ENCODE peak calls at places on chromosome 11, in five cellular contexts. One of them, this sample, is unnamed.

GRCh38 chr11:130068986-130069683 is 559 bp upstream of the APLP2 start:
- DNase-seq in heart right ventricle: peak; percentile 85
- DNase-seq in GM23248: peak; percentile 93
- DNase-seq in effector memory CD4-positive, alpha-beta T cell: peak; percentile 39
- DNase-seq in SJCRH30: no peak
- DNase-seq in this sample: no peak

GRCh38 chr11:86784247-86784681 is 16.1 kb upstream of the PRSS23 start:
- DNase-seq in SJCRH30: no peak
- DNase-seq in heart right ventricle: no peak
- DNase-seq in effector memory CD4-positive, alpha-beta T cell: no peak
- DNase-seq in GM23248: peak; percentile 65
- DNase-seq in this sample: no peak

GRCh38 chr11:13127161-13127560 is 118.0 kb downstream of the RASSF10 start:
- DNase-seq in effector memory CD4-positive, alpha-beta T cell: no peak
- DNase-seq in heart right ventricle: no peak
- DNase-seq in GM23248: no peak
- DNase-seq in SJCRH30: peak; percentile 40
- DNase-seq in this sample: no peak

GRCh38 chr11:123357990-123358827 is 71.9 kb upstream of the GRAMD1B start:
- DNase-seq in heart right ventricle: no peak
- DNase-seq in SJCRH30: no peak
- DNase-seq in effector memory CD4-positive, alpha-beta T cell: no peak
- DNase-seq in GM23248: peak; percentile 54
- DNase-seq in this sample: peak; percentile 57

GRCh38 chr11:29448246-29448877 is 568.5 kb downstream of the KCNA4 start:
- DNase-seq in effector memory CD4-positive, alpha-beta T cell: no peak
- DNase-seq in GM23248: peak; percentile 65
- DNase-seq in SJCRH30: peak; percentile 36
- DNase-seq in heart right ventricle: no peak
- DNase-seq in this sample: no peak

GRCh38 chr11:2799881-2800654 is 85.5 kb downstream of the CDKN1C start:
- DNase-seq in effector memory CD4-positive, alpha-beta T cell: no peak
- DNase-seq in heart right ventricle: no peak
- DNase-seq in SJCRH30: no peak
- DNase-seq in GM23248: no peak
- DNase-seq in this sample: peak; percentile 2

GRCh38 chr11:122642472-122642922 is 13.0 kb upstream of the UBASH3B start:
- DNase-seq in SJCRH30: no peak
- DNase-seq in effector memory CD4-positive, alpha-beta T cell: no peak
- DNase-seq in heart right ventricle: no peak
- DNase-seq in GM23248: peak; percentile 92
- DNase-seq in this sample: no peak

GRCh38 chr11:63574856-63575602 is 11.8 kb upstream of the PLAAT2 start:
- DNase-seq in heart right ventricle: peak; percentile 31
- DNase-seq in effector memory CD4-positive, alpha-beta T cell: no peak
- DNase-seq in GM23248: peak; percentile 65
- DNase-seq in SJCRH30: no peak
- DNase-seq in this sample: no peak

GRCh38 chr11:850777-851762 is 8.4 kb downstream of the TSPAN4 start:
- DNase-seq in GM23248: peak; percentile 27
- DNase-seq in SJCRH30: no peak
- DNase-seq in heart right ventricle: no peak
- DNase-seq in effector memory CD4-positive, alpha-beta T cell: no peak
- DNase-seq in this sample: no peak
- H3K4me3 ChIP-seq in GM23248: no peak overlapping the region
- H3K4me3 ChIP-seq in SJCRH30: no peak overlapping the region
- H3K4me3 ChIP-seq in heart right ventricle: no peak overlapping the region
- H3K4me3 ChIP-seq in effector memory CD4-positive, alpha-beta T cell: no peak overlapping the region
- H3K4me3 ChIP-seq in this sample: peak overlapping the region; percentile 47

GRCh38 chr11:119739975-119740374 is 11.0 kb upstream of the NECTIN1 start:
- DNase-seq in GM23248: no peak
- DNase-seq in effector memory CD4-positive, alpha-beta T cell: no peak
- DNase-seq in SJCRH30: no peak
- DNase-seq in heart right ventricle: no peak
- DNase-seq in this sample: no peak

GRCh38 chr11:119742263-119742861 is 13.4 kb upstream of the NECTIN1 start:
- DNase-seq in GM23248: peak; percentile 39
- DNase-seq in heart right ventricle: no peak
- DNase-seq in effector memory CD4-positive, alpha-beta T cell: no peak
- DNase-seq in SJCRH30: peak; percentile 63
- DNase-seq in this sample: peak; percentile 82

GRCh38 chr11:119739021-119739703 is 10.2 kb upstream of the NECTIN1 start:
- DNase-seq in SJCRH30: no peak
- DNase-seq in GM23248: no peak
- DNase-seq in heart right ventricle: no peak
- DNase-seq in effector memory CD4-positive, alpha-beta T cell: no peak
- DNase-seq in this sample: no peak

GRCh38 chr11:119743041-119743440 is 14.0 kb upstream of the NECTIN1 start:
- DNase-seq in GM23248: no peak
- DNase-seq in SJCRH30: no peak
- DNase-seq in heart right ventricle: no peak
- DNase-seq in effector memory CD4-positive, alpha-beta T cell: no peak
- DNase-seq in this sample: no peak

GRCh38 chr11:119741369-119742262 is 12.6 kb upstream of the NECTIN1 start:
- DNase-seq in heart right ventricle: peak; percentile 45
- DNase-seq in effector memory CD4-positive, alpha-beta T cell: no peak
- DNase-seq in SJCRH30: no peak
- DNase-seq in GM23248: peak; percentile 45
- DNase-seq in this sample: no peak
- H3K4me3 ChIP-seq in heart right ventricle: peak overlapping the region; percentile 25
- H3K4me3 ChIP-seq in effector memory CD4-positive, alpha-beta T cell: peak overlapping the region; percentile 23
- H3K4me3 ChIP-seq in SJCRH30: no peak overlapping the region
- H3K4me3 ChIP-seq in GM23248: no peak overlapping the region
- H3K4me3 ChIP-seq in this sample: no peak overlapping the region

GRCh38 chr11:111515591-111515990 is 1.0 kb downstream of the HOATZ start:
- DNase-seq in heart right ventricle: no peak
- DNase-seq in SJCRH30: no peak
- DNase-seq in effector memory CD4-positive, alpha-beta T cell: no peak
- DNase-seq in GM23248: no peak
- DNase-seq in this sample: no peak

GRCh38 chr11:111514216-111515031 is at the start of gene HOATZ:
- DNase-seq in effector memory CD4-positive, alpha-beta T cell: no peak
- DNase-seq in GM23248: no peak
- DNase-seq in heart right ventricle: no peak
- DNase-seq in SJCRH30: no peak
- DNase-seq in this sample: peak; percentile 42

GRCh38 chr11:111510311-111510710 is 1.9 kb downstream of the BTG4 start:
- DNase-seq in effector memory CD4-positive, alpha-beta T cell: no peak
- DNase-seq in heart right ventricle: no peak
- DNase-seq in GM23248: no peak
- DNase-seq in SJCRH30: no peak
- DNase-seq in this sample: no peak

GRCh38 chr11:111512296-111513239 is at the start of gene BTG4:
- DNase-seq in SJCRH30: no peak
- DNase-seq in effector memory CD4-positive, alpha-beta T cell: no peak
- DNase-seq in GM23248: peak; percentile 78
- DNase-seq in heart right ventricle: no peak
- DNase-seq in this sample: peak; percentile 23

GRCh38 chr11:111513240-111513605 is 1.0 kb upstream of the BTG4 start:
- DNase-seq in GM23248: no peak
- DNase-seq in heart right ventricle: no peak
- DNase-seq in SJCRH30: no peak
- DNase-seq in effector memory CD4-positive, alpha-beta T cell: no peak
- DNase-seq in this sample: no peak
- H3K4me3 ChIP-seq in GM23248: peak overlapping the region; percentile 64
- H3K4me3 ChIP-seq in heart right ventricle: peak overlapping the region; percentile 51
- H3K4me3 ChIP-seq in SJCRH30: no peak overlapping the region
- H3K4me3 ChIP-seq in effector memory CD4-positive, alpha-beta T cell: no peak overlapping the region
- H3K4me3 ChIP-seq in this sample: no peak overlapping the region

GRCh38 chr11:49851971-49852389 is 100.2 kb upstream of the OR4C13 start:
- DNase-seq in heart right ventricle: no peak
- DNase-seq in SJCRH30: no peak
- DNase-seq in GM23248: no peak
- DNase-seq in effector memory CD4-positive, alpha-beta T cell: no peak
- DNase-seq in this sample: peak; percentile 31

GRCh38 chr11:49851511-49851910 is 100.7 kb upstream of the OR4C13 start:
- DNase-seq in heart right ventricle: no peak
- DNase-seq in SJCRH30: no peak
- DNase-seq in effector memory CD4-positive, alpha-beta T cell: no peak
- DNase-seq in GM23248: no peak
- DNase-seq in this sample: no peak
- H3K4me3 ChIP-seq in heart right ventricle: no peak overlapping the region
- H3K4me3 ChIP-seq in SJCRH30: no peak overlapping the region
- H3K4me3 ChIP-seq in effector memory CD4-positive, alpha-beta T cell: no peak overlapping the region
- H3K4me3 ChIP-seq in GM23248: no peak overlapping the region
- H3K4me3 ChIP-seq in this sample: no peak overlapping the region